ENCODE peak calls at places on chromosome 21, in five cellular contexts. S, L, K, W and H are unnamed samples.

GRCh38 chr21:42651515-42652401 is 1.7 kb upstream of the PDE9A start:
- DNase-seq in S (no peak), L (no peak), K (no peak), W (no peak), H (no peak)

GRCh38 chr21:42453301-42454220 is 42.5 kb downstream of the RSPH1 start:
- DNase-seq in S (no peak), L (no peak), K (no peak), W (no peak), H (no peak)

GRCh38 chr21:40345700-40346099 is 478.5 kb downstream of the PCP4 start:
- DNase-seq in S (no peak), L (no peak), K (no peak), W (no peak), H (no peak)

GRCh38 chr21:42618713-42619112 is 34.7 kb upstream of the PDE9A start:
- DNase-seq in S (no peak), L (no peak), K (no peak), W (no peak), H (no peak)

GRCh38 chr21:36454079-36454478 is 25.8 kb downstream of the CLDN14 start:
- DNase-seq in S (no peak), L (no peak), K (no peak), W (no peak), H (no peak)

GRCh38 chr21:37606549-37606948 is 240.0 kb downstream of the DYRK1A start:
- DNase-seq in S (no peak), L (no peak), K (no peak), W (no peak), H (no peak)

GRCh38 chr21:28256420-28256831 is 736.3 kb downstream of the LTN1 start:
- DNase-seq in S (no peak), L (peak; percentile 42), K (no peak), W (no peak), H (peak; percentile 50)

GRCh38 chr21:37848721-37849490 is 67.4 kb downstream of the KCNJ6 start:
- DNase-seq in S (no peak), L (no peak), K (no peak), W (no peak), H (peak; percentile 66)

GRCh38 chr21:42141643-42142042 is 70.5 kb downstream of the UMODL1 start:
- DNase-seq in S (no peak), L (no peak), K (no peak), W (no peak), H (no peak)

GRCh38 chr21:39009587-39010225 is 173.5 kb downstream of the PSMG1 start:
- DNase-seq in S (no peak), L (no peak), K (no peak), W (no peak), H (no peak)

GRCh38 chr21:25369524-25370300 is 237.6 kb downstream of the MRPL39 start:
- DNase-seq in S (no peak), L (peak; percentile 66), K (no peak), W (no peak), H (no peak)

GRCh38 chr21:43278359-43278758 is 109.6 kb downstream of the CRYAA start:
- DNase-seq in S (no peak), L (no peak), K (no peak), W (no peak), H (no peak)

GRCh38 chr21:34200288-34200905 is 127.0 kb downstream of the MRPS6 start:
- DNase-seq in S (no peak), L (no peak), K (no peak), W (no peak), H (peak; percentile 60)

GRCh38 chr21:34197561-34197960 is 124.2 kb downstream of the MRPS6 start:
- DNase-seq in S (no peak), L (no peak), K (no peak), W (no peak), H (no peak)

GRCh38 chr21:34199121-34199910 is 125.9 kb downstream of the MRPS6 start:
- DNase-seq in S (peak; percentile 37), L (no peak), K (no peak), W (no peak), H (peak; percentile 42)

GRCh38 chr21:34196996-34197395 is 123.6 kb downstream of the MRPS6 start:
- DNase-seq in S (no peak), L (no peak), K (no peak), W (no peak), H (no peak)

GRCh38 chr21:34198232-34199120 is 125.1 kb downstream of the MRPS6 start:
- DNase-seq in S (no peak), L (no peak), K (no peak), W (no peak), H (no peak)
- H3K4me2 ChIP-seq in S (no peak overlapping the region), L (no peak overlapping the region), K (no peak overlapping the region), W (no peak overlapping the region), H (no peak overlapping the region)

DNA sequence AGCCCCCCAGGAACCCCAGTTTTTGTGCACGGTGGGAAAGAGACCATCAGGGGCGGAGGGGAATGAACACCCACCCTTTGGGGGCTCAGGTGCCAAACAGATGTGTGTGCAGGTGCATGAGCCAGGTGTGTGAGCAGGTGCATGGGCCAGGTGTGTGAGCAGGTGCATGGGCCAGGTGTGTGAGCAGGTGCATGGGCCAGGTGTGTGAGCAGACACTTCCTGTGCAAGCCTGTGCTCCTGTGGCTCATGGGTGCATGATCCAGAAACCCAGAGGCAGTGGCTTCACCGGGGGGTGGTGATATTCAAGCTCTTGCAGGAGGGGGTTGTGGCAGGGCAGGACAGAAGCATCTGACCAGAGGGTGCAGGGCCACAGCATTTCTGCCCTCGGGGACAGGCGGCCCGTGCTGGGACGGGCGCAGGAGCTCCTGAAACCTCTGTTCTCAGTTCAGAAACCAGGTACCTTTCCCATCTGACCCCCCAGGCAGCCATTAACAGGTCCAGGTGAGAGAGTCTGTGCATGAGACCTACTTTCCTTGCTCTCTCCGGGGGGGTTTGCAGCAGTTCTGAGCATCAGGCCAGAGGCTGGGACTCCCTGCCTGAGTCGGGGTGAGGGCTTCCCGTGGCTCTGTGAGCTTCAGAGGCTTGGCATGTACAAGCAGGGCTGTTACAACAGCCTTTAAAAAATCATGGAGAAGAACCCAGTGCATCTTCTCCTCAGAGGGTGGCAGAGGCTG is 29.1 kb downstream of the COL18A1 start:
- DNase-seq in S (no peak), L (no peak), K (no peak), W (no peak), H (no peak)
- H3K23ac ChIP-seq in S (no peak overlapping the region), L (no peak overlapping the region), K (no peak overlapping the region), W (no peak overlapping the region), H (no peak overlapping the region)

GRCh38 chr21:33950425-33951079 is 34.9 kb upstream of the ATP5PO start:
- DNase-seq in S (no peak), L (no peak), K (no peak), W (no peak), H (no peak)
- H4K8ac ChIP-seq in S (no peak overlapping the region), L (no peak overlapping the region), K (no peak overlapping the region), W (no peak overlapping the region), H (no peak overlapping the region)

GRCh38 chr21:15124731-15125130 is 59.9 kb upstream of the NRIP1 start:
- DNase-seq in S (no peak), L (no peak), K (no peak), W (no peak), H (no peak)

GRCh38 chr21:15122241-15122640 is 57.4 kb upstream of the NRIP1 start:
- DNase-seq in S (no peak), L (no peak), K (no peak), W (no peak), H (no peak)

GRCh38 chr21:15121097-15121654 is 56.4 kb upstream of the NRIP1 start:
- DNase-seq in S (no peak), L (no peak), K (no peak), W (no peak), H (no peak)

GRCh38 chr21:15126948-15127347 is 62.1 kb upstream of the NRIP1 start:
- DNase-seq in S (no peak), L (no peak), K (no peak), W (no peak), H (no peak)

DNA sequence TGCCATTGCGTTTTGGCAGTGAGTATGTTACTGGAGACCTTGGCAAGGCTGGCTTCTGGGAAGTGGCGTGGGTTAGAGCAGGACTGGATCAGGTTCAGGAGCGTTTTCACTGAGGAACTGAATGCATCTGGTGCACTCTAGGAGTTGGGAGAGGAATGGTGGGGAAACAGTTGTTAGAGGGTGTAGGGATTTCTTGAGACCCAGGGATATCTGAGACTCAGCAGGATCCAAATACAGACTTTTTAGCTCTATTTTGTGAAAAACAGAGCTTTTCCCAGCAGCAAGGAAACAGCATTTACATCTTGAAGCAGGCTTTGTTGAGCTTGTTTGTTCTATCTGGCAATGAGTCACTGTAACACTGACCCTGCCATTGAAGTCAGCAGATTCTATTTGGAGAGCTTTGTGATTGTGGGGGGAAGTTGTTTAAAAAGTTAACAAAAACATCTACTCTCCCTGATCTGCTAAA is 56.9 kb upstream of the NRIP1 start:
- DNase-seq in S (peak; percentile 17), L (peak; percentile 47), K (peak; percentile 28), W (no peak), H (peak; percentile 45)
- H3K4me2 ChIP-seq in S (no peak overlapping the region), L (peak overlapping the region; percentile 2), K (no peak overlapping the region), W (no peak overlapping the region), H (no peak overlapping the region)

GRCh38 chr21:26843912-26844257 is 1.3 kb downstream of the ADAMTS1 start:
- DNase-seq in S (no peak), L (peak; percentile 55), K (no peak), W (peak; percentile 35), H (peak; percentile 61)

GRCh38 chr21:26840206-26840605 is 5.0 kb downstream of the ADAMTS1 start:
- DNase-seq in S (no peak), L (no peak), K (no peak), W (no peak), H (no peak)

GRCh38 chr21:26840912-26841311 is 4.3 kb downstream of the ADAMTS1 start:
- DNase-seq in S (peak; percentile 46), L (peak; percentile 76), K (no peak), W (no peak), H (peak; percentile 68)

GRCh38 chr21:26842976-26843911 is 2.0 kb downstream of the ADAMTS1 start:
- DNase-seq in S (peak; percentile 92), L (peak; percentile 96), K (peak; percentile 86), W (peak; percentile 68), H (peak; percentile 96)

DNA sequence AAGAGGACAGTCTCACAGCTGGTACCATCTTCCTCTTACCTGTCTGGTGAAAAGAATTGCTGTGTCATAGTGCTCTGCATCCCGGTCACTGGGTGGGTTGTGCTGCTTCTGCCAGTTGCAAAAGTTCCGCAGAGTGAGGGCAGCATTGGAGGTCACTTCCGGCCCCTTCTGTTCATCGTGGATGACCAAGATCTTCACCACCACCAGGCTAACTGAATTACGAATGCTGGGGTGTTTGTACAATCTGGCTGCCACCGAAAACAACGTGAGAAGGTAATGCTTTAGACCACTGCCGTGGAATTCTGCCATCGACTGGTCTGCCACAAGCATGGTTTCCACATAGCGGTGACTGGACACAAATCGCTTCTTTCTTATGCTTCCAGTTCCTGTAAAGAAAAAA is 2.9 kb downstream of the ADAMTS1 start:
- DNase-seq in S (no peak), L (peak; percentile 64), K (no peak), W (no peak), H (peak; percentile 48)
- H3K23ac ChIP-seq in S (no peak overlapping the region), L (no peak overlapping the region), K (no peak overlapping the region), W (no peak overlapping the region), H (no peak overlapping the region)

GRCh38 chr21:17348849-17349248 is 164.0 kb upstream of the CXADR start:
- DNase-seq in S (no peak), L (no peak), K (no peak), W (no peak), H (no peak)
- H4K8ac ChIP-seq in S (no peak overlapping the region), L (no peak overlapping the region), K (no peak overlapping the region), W (no peak overlapping the region), H (no peak overlapping the region)